ENCODE peak calls at places on chromosomes 2 and 18, in five cellular contexts. A is dorsolateral prefrontal cortex, W is choroid plexus epithelial cell, F is prostate gland, I is tibial artery. C is an unnamed sample.

GRCh38 chr2:226190479-226191252 is 609.0 kb downstream of the IRS1 start:
- DNase-seq in A (no peak), W (peak; percentile 75), F (no peak), I (no peak), C (no peak)

GRCh38 chr2:175732523-175732922 is 269.5 kb downstream of the LNPK start:
- DNase-seq in A (no peak), W (no peak), F (no peak), I (no peak), C (no peak)

GRCh38 chr2:162127422-162127821 is 24.6 kb downstream of the GCG start:
- DNase-seq in A (no peak), W (no peak), F (no peak), I (no peak), C (no peak)

GRCh38 chr18:62999392-62999791 is 284.1 kb downstream of the PHLPP1 start:
- DNase-seq in A (no peak), W (peak; percentile 78), F (no peak), I (peak; percentile 88), C (no peak)

GRCh38 chr2:42046819-42047487 is 868 bp upstream of the PKDCC start:
- DNase-seq in A (no peak), W (peak; percentile 55), F (no peak), I (no peak), C (peak; percentile 97)

GRCh38 chr2:65361623-65362022 is 70.8 kb downstream of the SPRED2 start:
- DNase-seq in A (peak; percentile 31), W (peak; percentile 56), F (no peak), I (no peak), C (no peak)

GRCh38 chr2:164145093-164145987 is 409.5 kb upstream of the FIGN start:
- DNase-seq in A (no peak), W (peak; percentile 82), F (no peak), I (no peak), C (no peak)

GRCh38 chr2:133389569-133389968 is 178.7 kb downstream of the NCKAP5 start:
- DNase-seq in A (no peak), W (no peak), F (no peak), I (no peak), C (no peak)

GRCh38 chr2:240947176-240947575 is 41.0 kb downstream of the CROCC2 start:
- DNase-seq in A (no peak), W (no peak), F (no peak), I (peak; percentile 7), C (no peak)

GRCh38 chr18:65761636-65762310 is 11.0 kb downstream of the CDH7 start:
- DNase-seq in A (no peak), W (no peak), F (no peak), I (no peak), C (no peak)

GRCh38 chr2:197504000-197504399 is 3.8 kb downstream of the HSPE1 start:
- DNase-seq in A (no peak), W (no peak), F (no peak), I (no peak), C (no peak)

GRCh38 chr2:197502201-197502600 is 2.0 kb downstream of the HSPE1 start:
- DNase-seq in A (no peak), W (no peak), F (peak; percentile 55), I (no peak), C (no peak)

GRCh38 chr2:197504512-197504911 is 4.3 kb downstream of the HSPE1 start:
- DNase-seq in A (no peak), W (no peak), F (no peak), I (no peak), C (no peak)

GRCh38 chr2:197500503-197501179 is 462 bp downstream of the HSPE1 start:
- DNase-seq in A (no peak), W (peak; percentile 31), F (peak; percentile 5), I (no peak), C (peak; percentile 8)

GRCh38 chr2:197502685-197503084 is 2.5 kb downstream of the HSPE1 start:
- DNase-seq in A (no peak), W (no peak), F (no peak), I (no peak), C (no peak)
- H3K4me3 ChIP-seq in A (no peak overlapping the region), W (no peak overlapping the region), F (no peak overlapping the region), I (no peak overlapping the region), C (peak overlapping the region; percentile 75)

GRCh38 chr2:132272713-132273112 is 111.0 kb upstream of the ANKRD30BL start:
- DNase-seq in A (no peak), W (no peak), F (no peak), I (no peak), C (no peak)

GRCh38 chr2:132270981-132271546 is 109.3 kb upstream of the ANKRD30BL start:
- DNase-seq in A (no peak), W (no peak), F (no peak), I (no peak), C (no peak)

GRCh38 chr2:132270255-132270654 is 108.5 kb upstream of the ANKRD30BL start:
- DNase-seq in A (no peak), W (no peak), F (no peak), I (no peak), C (no peak)

DNA sequence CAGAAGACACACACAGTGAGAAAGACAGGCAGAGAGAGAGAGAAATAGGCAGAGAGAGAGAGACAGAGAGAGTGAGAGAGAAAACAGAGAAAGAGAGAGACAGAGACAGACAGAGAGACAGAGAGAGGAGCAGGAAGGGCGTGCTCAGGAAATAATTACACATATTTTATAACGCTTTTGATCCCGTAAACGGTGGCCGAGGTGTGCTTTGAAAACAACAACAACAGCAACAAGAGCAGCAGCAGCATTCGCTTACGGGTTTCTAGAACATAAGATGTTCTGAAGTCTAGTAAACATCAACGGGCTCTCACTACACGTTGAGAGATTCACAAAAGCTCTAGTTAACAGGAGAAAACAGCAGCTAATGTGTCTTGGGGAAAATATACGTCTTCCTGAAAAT is 105.6 kb upstream of the ANKRD30BL start:
- DNase-seq in A (no peak), W (no peak), F (no peak), I (no peak), C (peak; percentile 22)
- H3K4me3 ChIP-seq in A (peak overlapping the region; percentile 51), W (peak overlapping the region; percentile 44), F (no peak overlapping the region), I (peak overlapping the region; percentile 21), C (peak overlapping the region; percentile 31)

GRCh38 chr18:7319161-7319560 is 88.3 kb downstream of the LRRC30 start:
- DNase-seq in A (no peak), W (no peak), F (no peak), I (no peak), C (no peak)

GRCh38 chr18:7321831-7322230 is 90.9 kb downstream of the LRRC30 start:
- DNase-seq in A (no peak), W (no peak), F (no peak), I (no peak), C (no peak)

GRCh38 chr18:7317804-7318231 is 86.9 kb downstream of the LRRC30 start:
- DNase-seq in A (no peak), W (no peak), F (no peak), I (no peak), C (no peak)
- H3K4me3 ChIP-seq in A (no peak overlapping the region), W (no peak overlapping the region), F (no peak overlapping the region), I (no peak overlapping the region), C (no peak overlapping the region)

GRCh38 chr2:78707776-78708386 is 317.6 kb upstream of the REG3G start:
- DNase-seq in A (no peak), W (no peak), F (no peak), I (no peak), C (no peak)
- H3K4me3 ChIP-seq in A (no peak overlapping the region), W (no peak overlapping the region), F (no peak overlapping the region), I (no peak overlapping the region), C (no peak overlapping the region)

DNA sequence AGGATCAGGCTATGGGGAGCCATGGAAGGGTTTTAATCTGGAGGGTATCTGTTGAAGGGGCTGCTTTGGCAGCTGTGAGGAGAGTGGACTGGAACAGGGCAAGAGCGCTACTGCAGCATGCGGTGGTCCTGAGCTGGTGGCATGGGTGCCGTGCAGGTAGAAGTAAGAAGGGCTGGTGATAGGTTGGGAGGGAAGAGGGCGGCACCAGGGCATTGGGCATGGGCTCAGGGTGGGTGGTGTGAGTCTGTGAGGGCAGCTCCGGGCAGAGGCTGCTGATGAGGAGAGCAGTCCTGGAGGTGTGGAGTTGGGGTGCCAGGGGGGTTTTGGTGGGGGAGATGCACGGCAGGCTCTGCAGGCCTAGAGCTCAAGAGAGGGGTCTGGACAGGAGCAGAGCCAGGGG is 2.1 kb downstream of the ACTG2 start:
- DNase-seq in A (no peak), W (no peak), F (no peak), I (no peak), C (no peak)
- H3K4me3 ChIP-seq in A (no peak overlapping the region), W (no peak overlapping the region), F (peak overlapping the region; percentile 15), I (peak overlapping the region; percentile 62), C (no peak overlapping the region)